ENCODE peak calls at places on chromosomes 5 and 9, in six cellular contexts. B is psoas muscle, O is upper lobe of left lung, Q is thoracic aorta, G is uterus, Z is HCT116. A is an unnamed sample. For H3K27me3, the result is how much of the 10 kb centered on the place peaks cover.

GRCh38 chr9:98248737-98249474 is 6.5 kb downstream of the TBC1D2 start:
- DNase-seq in B (peak), G (peak), Q (no peak), Z (no peak), O (peak), A (peak)

GRCh38 chr9:93684806-93685553 is 108.6 kb downstream of the PHF2 start:
- DNase-seq in Z (no peak), Q (no peak), B (no peak), G (no peak), O (no peak), A (no peak)

GRCh38 chr9:129198737-129199435 is 20.8 kb upstream of the IER5L start:
- DNase-seq in O (no peak), G (no peak), Q (no peak), Z (no peak), B (no peak), A (peak)

GRCh38 chr9:131980267-131980916 is 99.3 kb downstream of the MED27 start:
- DNase-seq in B (no peak), Q (no peak), Z (no peak), G (no peak), O (no peak), A (no peak)

GRCh38 chr9:79895232-79895631 is 323.5 kb downstream of the TLE4 start:
- DNase-seq in Q (no peak), Z (no peak), G (no peak), B (no peak), O (no peak), A (no peak)

GRCh38 chr5:43335681-43336080 is 22.5 kb upstream of the HMGCS1 start:
- DNase-seq in Z (no peak), G (no peak), B (no peak), Q (no peak), O (no peak), A (no peak)

GRCh38 chr5:38751103-38751502 is 94.7 kb upstream of the OSMR start:
- DNase-seq in O (no peak), Z (no peak), Q (no peak), B (no peak), G (no peak), A (no peak)

GRCh38 chr5:82537646-82538306 is 259.6 kb upstream of the RPS23 start:
- DNase-seq in O (no peak), Z (no peak), G (no peak), B (no peak), Q (no peak), A (no peak)

GRCh38 chr9:99549441-99549840 is 272.2 kb upstream of the NR4A3 start:
- DNase-seq in B (no peak), Z (no peak), Q (no peak), O (no peak), G (no peak), A (no peak)

GRCh38 chr5:148507644-148508043 is 123.9 kb downstream of the FBXO38 start:
- DNase-seq in O (no peak), Q (no peak), B (no peak), G (no peak), Z (no peak), A (no peak)

GRCh38 chr9:35616681-35617459 is 1.3 kb downstream of the CD72 start:
- DNase-seq in Z (no peak), G (peak), B (peak), Q (no peak), O (peak), A (peak)

GRCh38 chr5:91352831-91353695 is 30.1 kb downstream of the ARRDC3 start:
- DNase-seq in G (no peak), Z (no peak), O (no peak), Q (no peak), B (no peak), A (no peak)

GRCh38 chr5:27491746-27492439 is 453.5 kb upstream of the CDH9 start:
- DNase-seq in O (no peak), Q (no peak), G (no peak), Z (no peak), B (no peak), A (no peak)

DNA sequence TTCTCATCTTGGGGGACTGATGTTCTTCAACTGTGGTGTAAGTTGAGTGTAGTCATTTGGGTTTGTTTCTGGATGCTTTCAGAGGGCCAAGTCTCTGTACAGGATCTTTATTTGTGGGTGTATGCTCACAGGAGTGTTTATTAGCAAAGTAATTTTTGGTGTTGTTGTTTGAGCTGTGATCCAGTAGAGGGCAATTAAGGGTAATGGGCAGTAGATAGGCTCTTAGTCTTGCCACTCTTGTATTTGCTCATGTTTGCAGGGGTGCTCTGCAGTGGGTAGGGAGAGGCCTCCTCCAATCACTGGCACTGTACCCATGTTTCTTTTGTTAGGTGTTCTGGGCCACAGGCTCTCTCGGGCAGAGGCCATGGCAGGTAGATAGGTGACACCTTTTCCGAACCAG is 45.9 kb upstream of the ITGA2 start:
- DNase-seq in Z (no peak), Q (no peak), B (no peak), G (no peak), O (no peak), A (no peak)
- TF ChIP-seq CTCF in Z (peak), Q (no peak), B (no peak), G (no peak), O (no peak), A (peak)

GRCh38 chr9:136614372-136614922 is 48.3 kb upstream of the EGFL7 start:
- DNase-seq in Z (no peak), O (peak), G (peak), Q (no peak), B (no peak), A (peak)
- H3K27ac ChIP-seq in Z (no peak), O (peak), G (peak), Q (no peak), B (peak), A (no peak)

GRCh38 chr9:133440884-133441283 is 18.7 kb downstream of the ADAMTS13 start:
- DNase-seq in O (no peak), Z (no peak), Q (no peak), G (no peak), B (no peak), A (no peak)
- H3K27me3 ChIP-seq in O (under half), Z (under half), Q (under half), G (under half), B (under half), A (under half)

GRCh38 chr9:137876269-137876668 is 1.3 kb upstream of the CACNA1B start:
- DNase-seq in B (no peak), Z (no peak), G (no peak), Q (no peak), O (no peak), A (no peak)

GRCh38 chr9:137875846-137876245 is 1.7 kb upstream of the CACNA1B start:
- DNase-seq in G (no peak), O (no peak), B (no peak), Q (no peak), Z (no peak), A (no peak)

GRCh38 chr9:137876781-137877386 is 698 bp upstream of the CACNA1B start:
- DNase-seq in O (peak), Z (no peak), B (no peak), G (no peak), Q (no peak), A (no peak)

GRCh38 chr9:137873858-137874363 is 3.7 kb upstream of the CACNA1B start:
- DNase-seq in Z (no peak), O (no peak), Q (no peak), G (no peak), B (no peak), A (no peak)

DNA sequence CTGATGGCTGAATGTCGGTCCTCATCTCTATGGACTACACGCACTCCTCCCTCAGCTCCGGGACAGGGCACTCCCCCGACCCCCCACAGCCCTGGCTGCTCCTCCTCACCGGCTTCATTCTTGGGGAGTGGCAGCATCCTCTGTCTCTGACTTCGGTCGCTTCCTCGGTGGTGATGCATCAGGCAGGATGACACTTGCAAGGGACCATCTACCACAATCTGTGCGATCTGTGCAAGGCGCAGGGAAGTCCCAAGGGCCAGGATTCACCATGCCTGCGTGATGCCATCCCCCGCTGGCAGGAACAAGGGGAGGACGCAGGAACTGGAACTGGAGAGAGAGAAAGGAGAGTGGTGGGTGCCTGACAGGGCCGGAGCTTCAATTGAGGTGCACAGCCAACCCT is 2.2 kb upstream of the CACNA1B start:
- DNase-seq in B (no peak), G (no peak), Z (no peak), O (peak), Q (no peak), A (no peak)
- TF ChIP-seq CTCF in B (no peak), G (no peak), Z (no peak), O (no peak), Q (no peak), A (no peak)

GRCh38 chr5:93078082-93079038 is 502.7 kb downstream of the NR2F1-AS1 start:
- DNase-seq in Q (peak), B (peak), O (no peak), G (peak), Z (peak), A (peak)

GRCh38 chr5:93076096-93076495 is 504.9 kb downstream of the NR2F1-AS1 start:
- DNase-seq in O (no peak), Z (no peak), G (no peak), Q (no peak), B (no peak), A (no peak)

GRCh38 chr5:93076566-93076965 is 504.5 kb downstream of the NR2F1-AS1 start:
- DNase-seq in Z (no peak), Q (no peak), O (no peak), B (no peak), G (no peak), A (no peak)

GRCh38 chr5:93073547-93073946 is 507.5 kb downstream of the NR2F1-AS1 start:
- DNase-seq in B (no peak), O (no peak), G (no peak), Q (no peak), Z (no peak), A (no peak)

GRCh38 chr5:93079046-93079445 is 502.0 kb downstream of the NR2F1-AS1 start:
- DNase-seq in Q (no peak), Z (no peak), B (no peak), O (no peak), G (no peak), A (no peak)
- H3K27ac ChIP-seq in Q (no peak), Z (peak), B (peak), O (no peak), G (no peak), A (peak)

GRCh38 chr5:169840405-169840804 is 139.9 kb downstream of the INSYN2B start:
- DNase-seq in Q (no peak), B (no peak), O (no peak), Z (no peak), G (no peak), A (no peak)

GRCh38 chr5:169836835-169837234 is 143.5 kb downstream of the INSYN2B start:
- DNase-seq in O (no peak), B (no peak), G (no peak), Q (no peak), Z (no peak), A (no peak)

GRCh38 chr5:169832845-169833244 is 147.4 kb downstream of the INSYN2B start:
- DNase-seq in Q (no peak), O (no peak), B (no peak), G (no peak), Z (no peak), A (no peak)

GRCh38 chr5:169837686-169838085 is 142.6 kb downstream of the INSYN2B start:
- DNase-seq in Z (no peak), B (no peak), Q (no peak), G (no peak), O (no peak), A (no peak)

GRCh38 chr5:169838688-169839087 is 141.6 kb downstream of the INSYN2B start:
- DNase-seq in B (no peak), Z (no peak), G (no peak), O (no peak), Q (no peak), A (no peak)
- H3K27me3 ChIP-seq in B (under half), Z (under half), G (under half), O (under half), Q (under half), A (under half)

DNA sequence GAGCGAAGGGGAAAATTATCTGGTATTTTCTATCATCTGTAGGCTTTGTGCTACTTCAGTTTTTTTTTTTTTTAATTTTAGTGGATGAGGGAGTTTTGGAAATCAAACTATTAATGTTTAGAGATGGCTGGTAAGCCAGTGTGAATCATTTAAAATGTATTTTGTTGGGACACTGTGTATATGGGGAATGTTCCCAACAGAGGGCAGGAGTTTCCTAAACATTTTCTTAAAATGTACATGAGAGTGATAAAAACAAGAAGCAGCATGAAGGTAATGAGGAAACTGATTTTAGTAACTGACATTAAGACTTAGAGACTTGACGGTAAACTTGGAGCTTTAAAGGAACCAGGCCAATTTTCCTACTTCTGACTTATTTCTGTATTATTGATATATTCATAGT is 68.2 kb upstream of the ITGA2 start:
- DNase-seq in O (no peak), B (no peak), G (no peak), Q (no peak), Z (no peak), A (no peak)
- TF ChIP-seq CTCF in O (no peak), B (no peak), G (no peak), Q (no peak), Z (no peak), A (peak)

GRCh38 chr5:115736004-115736689 is 80.3 kb downstream of the CDO1 start:
- DNase-seq in O (no peak), G (no peak), Q (no peak), Z (no peak), B (no peak), A (no peak)
- H3K27ac ChIP-seq in O (no peak), G (no peak), Q (no peak), Z (no peak), B (no peak), A (no peak)